ENCODE peak calls at places on chromosomes 12 and 14, in five cellular contexts. T is H1, W is HepG2, C is GM12878, S is K562. E is an unnamed sample.

GRCh38 chr12:92077530-92077929 is 68.1 kb downstream of the BTG1 start:
- DNase-seq in T (no peak), C (no peak), W (no peak), S (no peak), E (no peak)

GRCh38 chr12:664075-664778 is 982 bp upstream of the NINJ2 start:
- DNase-seq in T (no peak), C (no peak), S (no peak), W (no peak), E (no peak)

GRCh38 chr14:23352506-23353432 is at the start of gene SLC22A17:
- DNase-seq in W (peak; percentile 45), C (no peak), S (peak; percentile 32), T (peak; percentile 86), E (peak; percentile 13)

GRCh38 chr14:66628646-66629045 is 120.7 kb downstream of the GPHN start:
- DNase-seq in W (no peak), S (no peak), T (no peak), C (no peak), E (no peak)

GRCh38 chr14:56085471-56085870 is 32.7 kb upstream of the PELI2 start:
- DNase-seq in C (no peak), W (no peak), S (no peak), T (no peak), E (no peak)

GRCh38 chr12:12461281-12461922 is 101.3 kb downstream of the DUSP16 start:
- DNase-seq in C (no peak), T (no peak), W (no peak), S (no peak), E (no peak)

GRCh38 chr14:72849222-72849621 is 44.7 kb downstream of the DPF3 start:
- DNase-seq in S (no peak), T (no peak), C (no peak), W (no peak), E (no peak)

GRCh38 chr12:130613831-130614230 is 102.3 kb downstream of the RIMBP2 start:
- DNase-seq in W (no peak), C (no peak), T (no peak), S (no peak), E (no peak)

GRCh38 chr12:110568752-110569151 is 14.4 kb downstream of the PPTC7 start:
- DNase-seq in W (no peak), S (no peak), T (no peak), C (no peak), E (no peak)

GRCh38 chr12:69330475-69331473 is 17.4 kb upstream of the LYZ start:
- DNase-seq in W (no peak), S (peak; percentile 48), C (no peak), T (peak; percentile 58), E (no peak)

GRCh38 chr12:67069451-67070306 is 199.5 kb upstream of the CAND1 start:
- DNase-seq in C (no peak), T (peak; percentile 79), S (peak; percentile 11), W (peak; percentile 3), E (no peak)

GRCh38 chr12:10310926-10311705 is 3.4 kb downstream of the KLRD1 start:
- DNase-seq in W (no peak), C (no peak), S (no peak), T (no peak), E (no peak)

GRCh38 chr12:48442191-48442828 is 30.0 kb upstream of the ANP32D start:
- DNase-seq in C (no peak), S (no peak), W (peak; percentile 3), T (no peak), E (peak; percentile 3)

GRCh38 chr12:5258498-5258897 is 173.4 kb upstream of the NTF3 start:
- DNase-seq in W (no peak), C (no peak), T (no peak), S (no peak), E (no peak)

GRCh38 chr12:93140309-93140708 is 211.2 kb upstream of the EEA1 start:
- DNase-seq in W (no peak), C (no peak), S (no peak), T (no peak), E (no peak)

GRCh38 chr12:24172031-24172772 is 222.7 kb upstream of the SOX5 start:
- DNase-seq in T (no peak), W (no peak), S (no peak), C (peak; percentile 71), E (no peak)

GRCh38 chr12:28415755-28416154 is 225.5 kb downstream of the CCDC91 start:
- DNase-seq in S (no peak), C (no peak), W (no peak), T (no peak), E (no peak)

DNA sequence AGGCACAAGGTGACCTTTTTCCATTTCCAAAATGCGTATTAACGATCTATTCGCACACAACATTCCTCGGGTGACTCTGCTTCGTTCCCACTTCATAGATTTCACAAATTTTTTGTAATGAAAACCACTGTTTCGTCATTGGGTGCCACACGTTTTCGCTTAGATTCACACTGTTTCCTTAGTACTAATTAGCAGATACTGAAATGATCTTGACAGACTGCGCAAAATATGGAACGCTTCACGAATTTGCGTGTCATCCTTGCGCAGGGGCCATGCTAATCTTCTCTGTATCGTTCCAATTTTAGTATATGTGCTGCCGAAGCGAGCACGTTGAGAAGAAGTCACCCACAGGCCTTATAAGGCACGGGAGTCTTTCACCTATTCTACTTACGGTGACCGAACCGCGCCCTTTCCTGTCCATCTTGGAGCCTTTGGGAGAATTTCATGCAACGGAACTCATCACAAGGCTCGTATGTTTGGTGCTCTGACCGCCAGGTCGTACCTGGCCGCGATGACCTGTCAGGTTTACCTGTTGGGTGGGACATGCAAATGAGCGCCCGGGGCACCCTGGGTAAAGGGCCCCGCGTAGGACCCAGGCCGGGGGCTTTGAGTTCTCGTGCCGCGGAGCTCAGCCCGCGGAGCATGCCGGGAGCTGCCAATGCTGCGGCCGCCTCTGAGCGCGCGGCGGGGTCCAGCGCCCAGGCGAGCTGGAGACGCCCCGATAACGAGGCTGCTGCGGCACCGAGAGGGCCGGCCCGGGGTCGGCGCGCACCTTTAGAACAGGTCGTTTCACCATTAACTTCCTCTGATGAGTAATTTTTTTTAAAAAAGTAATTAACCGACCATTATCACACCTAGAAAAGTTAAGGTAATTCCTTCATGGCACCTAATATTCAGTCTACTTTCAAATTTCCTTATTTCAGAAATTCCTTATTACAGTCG is at the start of gene RNU6-8:
- DNase-seq in C (peak; percentile 57), W (peak; percentile 96), S (peak; percentile 81), T (peak; percentile 85), E (peak; percentile 80)
- TF ChIP-seq POLR2A in C (peak; percentile 54), W (peak; percentile 66), S (peak; percentile 54), T (no peak), E (peak; percentile 77)

GRCh38 chr14:74134484-74134883 is 49.7 kb downstream of the LIN52 start:
- DNase-seq in W (no peak), T (no peak), C (no peak), S (no peak), E (no peak)

GRCh38 chr14:74133833-74134481 is 49.2 kb downstream of the LIN52 start:
- DNase-seq in C (no peak), W (peak; percentile 35), T (no peak), S (no peak), E (no peak)

GRCh38 chr14:74140374-74140850 is 55.7 kb downstream of the LIN52 start:
- DNase-seq in C (no peak), W (no peak), T (no peak), S (no peak), E (no peak)

DNA sequence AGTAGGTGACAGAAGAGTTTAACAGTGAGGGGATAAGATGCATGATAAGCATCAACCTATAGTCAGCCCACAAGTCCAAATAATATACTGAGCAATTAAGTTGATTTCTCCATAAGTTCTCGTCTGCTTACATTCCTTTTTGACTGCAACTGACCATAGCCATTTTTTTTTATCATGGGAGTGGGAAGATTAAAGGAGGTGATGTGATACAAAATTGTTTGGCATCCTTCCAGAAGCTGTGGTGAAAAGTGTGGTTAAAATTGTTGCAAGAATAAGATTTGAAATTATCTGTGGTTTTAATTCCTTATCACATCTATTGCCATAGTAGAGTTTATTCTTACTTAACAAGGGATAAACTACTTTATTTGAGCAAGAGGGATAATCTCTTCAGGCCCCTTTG is 50.6 kb downstream of the LIN52 start:
- DNase-seq in S (no peak), C (no peak), W (no peak), T (no peak), E (no peak)
- TF ChIP-seq ATF3 in S (no peak), C (no peak), W (no peak), T (no peak), E (no peak)

GRCh38 chr14:98912655-98913054 is 359.3 kb downstream of the BCL11B start:
- DNase-seq in S (no peak), C (no peak), T (no peak), W (no peak), E (no peak)
- TF ChIP-seq ZNF274 in S (no peak), C (no peak), T (no peak), W (no peak), E (no peak)

GRCh38 chr12:27094726-27095125 is 12.3 kb upstream of the C12orf71 start:
- DNase-seq in W (no peak), S (no peak), T (no peak), C (peak; percentile 52), E (no peak)

GRCh38 chr12:27096420-27096819 is 14.0 kb upstream of the C12orf71 start:
- DNase-seq in T (no peak), C (no peak), S (no peak), W (no peak), E (no peak)

GRCh38 chr12:27101290-27101689 is 18.9 kb upstream of the C12orf71 start:
- DNase-seq in S (no peak), C (no peak), W (no peak), T (no peak), E (no peak)

DNA sequence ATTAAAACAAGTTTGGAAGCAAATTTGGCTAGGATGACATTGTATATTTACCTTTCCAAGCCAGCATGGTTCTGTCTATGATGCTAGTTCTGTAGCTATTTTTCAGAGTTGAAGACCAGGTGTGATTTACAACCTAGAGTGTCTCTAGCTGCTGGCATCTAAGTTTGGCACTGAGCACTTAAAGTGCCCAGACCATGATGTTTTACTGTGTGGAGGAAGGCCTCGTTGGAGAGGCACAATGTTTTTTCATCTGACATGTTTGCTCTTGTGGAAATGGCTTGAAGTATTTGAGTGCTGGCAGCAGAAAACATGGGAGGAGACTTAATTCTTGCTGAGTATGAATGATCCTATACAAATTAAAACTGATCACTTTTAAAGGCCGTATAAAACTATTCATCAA is 13.0 kb upstream of the C12orf71 start:
- DNase-seq in C (no peak), S (no peak), W (no peak), T (no peak), E (no peak)
- TF ChIP-seq POLR2A in C (no peak), S (no peak), W (no peak), T (no peak), E (no peak)